ENCODE peak calls at places on chromosomes 16 and 17, in four cellular contexts. H, Q, A and O are unnamed samples.
A peak's percentile ranks its signal among the peaks of the same experiment; 100 is the strongest.

GRCh38 chr17:16297367-16298139 is 55.7 kb downstream of the CENPV start:
- DNase-seq in H (peak; percentile 41), Q (no peak), A (peak; percentile 62), O (no peak)

GRCh38 chr17:68698761-68699160 is 97.6 kb upstream of the FAM20A start:
- DNase-seq in H (no peak), Q (no peak), A (no peak), O (peak; percentile 69)

GRCh38 chr17:45107286-45107685 is 25.0 kb downstream of the PLCD3 start:
- DNase-seq in H (no peak), Q (no peak), A (no peak), O (no peak)

GRCh38 chr17:2235792-2236365 is 67.7 kb downstream of the SMG6 start:
- DNase-seq in H (no peak), Q (no peak), A (no peak), O (peak; percentile 69)

GRCh38 chr17:77445030-77445907 is 304.5 kb downstream of the SEC14L1 start:
- DNase-seq in H (no peak), Q (no peak), A (no peak), O (no peak)

GRCh38 chr16:68737046-68737729 is at the start of gene CDH1:
- DNase-seq in H (no peak), Q (no peak), A (peak; percentile 98), O (no peak)

GRCh38 chr16:13961099-13961811 is 41.3 kb downstream of the ERCC4 start:
- DNase-seq in H (peak; percentile 52), Q (peak; percentile 29), A (no peak), O (peak; percentile 74)

GRCh38 chr17:30332057-30332542 is 1.8 kb downstream of the TMIGD1 start:
- DNase-seq in H (no peak), Q (peak; percentile 45), A (no peak), O (no peak)

GRCh38 chr16:89670496-89671431 is 13.1 kb downstream of the SPATA33 start:
- DNase-seq in H (no peak), Q (no peak), A (no peak), O (no peak)

GRCh38 chr16:83989300-83989699 is 21.3 kb downstream of the NECAB2 start:
- DNase-seq in H (no peak), Q (no peak), A (no peak), O (no peak)

GRCh38 chr16:17345043-17345442 is 125.7 kb downstream of the XYLT1 start:
- DNase-seq in H (no peak), Q (peak; percentile 39), A (no peak), O (no peak)

GRCh38 chr16:75203667-75204409 is 3.1 kb downstream of the CTRB2 start:
- DNase-seq in H (no peak), Q (no peak), A (peak; percentile 44), O (no peak)

GRCh38 chr17:50565559-50566350 is 5.2 kb downstream of the CACNA1G start:
- DNase-seq in H (no peak), Q (no peak), A (no peak), O (peak; percentile 28)

GRCh38 chr16:1311212-1311737 is 1.8 kb downstream of the UBE2I start:
- DNase-seq in H (no peak), Q (no peak), A (no peak), O (no peak)

GRCh38 chr16:83200005-83200779 is 573.4 kb downstream of the CDH13 start:
- DNase-seq in H (peak; percentile 6), Q (no peak), A (no peak), O (peak; percentile 28)

GRCh38 chr16:57817680-57818079 is 15.4 kb upstream of the KIFC3 start:
- DNase-seq in H (no peak), Q (no peak), A (no peak), O (no peak)

GRCh38 chr17:65984299-65984698 is 207.6 kb downstream of the CEP112 start:
- DNase-seq in H (no peak), Q (peak; percentile 4), A (no peak), O (peak; percentile 9)

GRCh38 chr16:35305476-35305875 is 1846.1 kb downstream of the TP53TG3F start:
- DNase-seq in H (no peak), Q (no peak), A (no peak), O (no peak)

GRCh38 chr17:59154335-59154720 is 658 bp downstream of the SKA2 start:
- DNase-seq in H (peak; percentile 63), Q (no peak), A (peak; percentile 64), O (peak; percentile 62)

GRCh38 chr17:33390479-33391027 is 97.5 kb upstream of the ASIC2 start:
- DNase-seq in H (no peak), Q (no peak), A (no peak), O (peak; percentile 55)

GRCh38 chr17:64118452-64118979 is 11.4 kb downstream of the ERN1 start:
- DNase-seq in H (peak; percentile 67), Q (no peak), A (no peak), O (peak; percentile 52)

GRCh38 chr17:77124192-77124908 is 16.4 kb upstream of the SEC14L1 start:
- DNase-seq in H (peak; percentile 46), Q (no peak), A (no peak), O (no peak)

GRCh38 chr16:86534779-86535605 is 20.0 kb downstream of the MTHFSD start:
- DNase-seq in H (no peak), Q (no peak), A (no peak), O (no peak)

GRCh38 chr17:34884597-34884996 is 76.7 kb downstream of the CCT6B start:
- DNase-seq in H (peak; percentile 13), Q (no peak), A (no peak), O (no peak)

GRCh38 chr17:39208893-39209292 is 8.8 kb downstream of the RPL19 start:
- DNase-seq in H (peak; percentile 59), Q (no peak), A (peak; percentile 63), O (no peak)

GRCh38 chr16:53523126-53523804 is 20.3 kb upstream of the AKTIP start:
- DNase-seq in H (no peak), Q (no peak), A (no peak), O (no peak)

GRCh38 chr17:77831497-77832179 is 126.9 kb upstream of the TNRC6C start:
- DNase-seq in H (no peak), Q (peak; percentile 20), A (peak; percentile 29), O (no peak)

GRCh38 chr17:63358956-63359355 is 87.2 kb downstream of the CYB561 start:
- DNase-seq in H (no peak), Q (no peak), A (no peak), O (no peak)

GRCh38 chr17:40451420-40451819 is 8.2 kb downstream of the IGFBP4 start:
- DNase-seq in H (no peak), Q (peak; percentile 84), A (peak; percentile 54), O (peak; percentile 98)

GRCh38 chr16:10834130-10834529 is 15.5 kb upstream of the TVP23A start:
- DNase-seq in H (no peak), Q (no peak), A (peak; percentile 75), O (no peak)

GRCh38 chr17:32815460-32815859 is 61.5 kb downstream of the MYO1D start:
- DNase-seq in H (no peak), Q (no peak), A (no peak), O (no peak)

GRCh38 chr17:16973760-16974540 is 2.0 kb upstream of the TNFRSF13B start:
- DNase-seq in H (no peak), Q (no peak), A (no peak), O (no peak)

GRCh38 chr17:40463122-40463550 is 19.9 kb downstream of the IGFBP4 start:
- DNase-seq in H (no peak), Q (no peak), A (no peak), O (no peak)

GRCh38 chr16:84692451-84692850 is 7.3 kb upstream of the USP10 start:
- DNase-seq in H (no peak), Q (no peak), A (no peak), O (peak; percentile 77)

GRCh38 chr17:32288600-32288999 is 23.0 kb downstream of the RHBDL3 start:
- DNase-seq in H (no peak), Q (no peak), A (no peak), O (no peak)

DNA sequence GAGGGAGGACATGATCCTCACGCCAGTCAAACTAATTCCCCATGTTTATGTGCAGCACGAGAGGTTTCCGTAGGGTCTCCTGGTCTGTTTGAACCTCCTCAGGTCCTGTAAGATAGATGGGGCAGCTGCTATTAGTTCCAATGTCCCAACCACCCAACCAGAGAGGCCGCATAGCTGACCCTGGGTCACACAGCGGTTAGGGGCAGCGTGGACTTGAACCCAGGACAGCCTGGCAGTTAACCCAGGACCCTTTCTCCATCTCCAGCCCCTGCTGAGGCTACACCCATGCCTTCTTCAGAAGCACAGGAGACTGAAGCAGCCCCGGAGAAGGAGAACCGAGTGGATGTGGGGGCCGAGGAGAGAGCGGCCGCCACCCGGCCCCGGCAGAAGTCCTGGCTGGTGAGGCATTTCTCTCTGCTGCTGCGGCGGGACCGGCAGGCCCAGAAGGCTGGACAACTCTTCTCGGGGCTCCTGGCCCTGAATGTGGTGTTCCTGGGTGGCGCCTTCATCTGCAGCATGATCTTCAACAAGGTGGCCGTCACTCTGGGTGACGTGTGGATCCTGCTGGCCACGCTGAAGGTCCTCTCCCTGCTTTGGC is 5.5 kb downstream of the OTOP3 start:
- DNase-seq in H (no peak), Q (no peak), A (no peak), O (no peak)
- H3K27ac ChIP-seq in H (no peak overlapping the region), Q (no peak overlapping the region), A (no peak overlapping the region), O (no peak overlapping the region)

DNA sequence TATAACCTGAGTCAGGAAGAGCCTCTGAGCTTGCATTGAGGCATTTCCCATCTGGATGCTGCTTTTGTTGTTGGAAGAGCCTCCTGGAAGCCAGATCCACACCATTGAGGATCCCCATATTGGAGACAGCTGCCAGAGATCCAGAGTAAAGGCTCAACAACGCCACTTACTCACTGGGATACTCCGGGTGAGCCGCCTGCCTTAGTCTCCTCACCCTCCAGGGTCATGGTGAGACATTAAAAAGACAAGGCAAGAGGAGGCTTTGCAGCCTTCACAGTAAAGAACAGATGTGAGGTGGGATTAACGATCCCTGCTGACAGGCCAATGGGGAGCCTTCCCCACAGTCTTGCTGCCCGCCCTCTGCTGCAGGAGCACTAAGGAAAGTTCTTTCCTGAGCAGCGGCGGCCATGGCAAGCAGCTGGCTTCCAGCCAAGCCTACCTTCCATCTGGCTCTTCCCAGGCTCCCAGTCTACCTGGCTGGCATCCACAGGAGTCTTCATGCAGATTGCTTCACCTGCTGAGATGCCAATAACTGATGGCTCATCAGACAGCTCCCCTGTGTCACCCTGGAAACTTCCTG is 198.5 kb downstream of the CYLD start:
- DNase-seq in H (no peak), Q (no peak), A (no peak), O (no peak)
- TF ChIP-seq CTCF in H (no peak), Q (no peak), A (no peak), O (no peak)

GRCh38 chr17:80783971-80784370 is 207.7 kb upstream of the CHMP6 start:
- DNase-seq in H (no peak), Q (no peak), A (no peak), O (no peak)

GRCh38 chr17:80789356-80789902 is 202.2 kb upstream of the CHMP6 start:
- DNase-seq in H (no peak), Q (peak; percentile 72), A (no peak), O (peak; percentile 87)

GRCh38 chr17:80785477-80786178 is 206.0 kb upstream of the CHMP6 start:
- DNase-seq in H (no peak), Q (no peak), A (no peak), O (no peak)

GRCh38 chr17:80786470-80786869 is 205.2 kb upstream of the CHMP6 start:
- DNase-seq in H (no peak), Q (no peak), A (no peak), O (no peak)

GRCh38 chr17:80786887-80787286 is 204.8 kb upstream of the CHMP6 start:
- DNase-seq in H (no peak), Q (no peak), A (no peak), O (no peak)
- H3K4me3 ChIP-seq in H (no peak overlapping the region), Q (no peak overlapping the region), A (no peak overlapping the region), O (no peak overlapping the region)

GRCh38 chr17:56917559-56918296 is 3.9 kb upstream of the TRIM25 start:
- DNase-seq in H (no peak), Q (no peak), A (no peak), O (no peak)
- H3K27ac ChIP-seq in H (no peak overlapping the region), Q (no peak overlapping the region), A (no peak overlapping the region), O (no peak overlapping the region)